ENCODE peak calls at places on chromosomes 16 and 17, in ten cellular contexts. X is nephron progenitor cell; N is activated CD4-positive, alpha-beta T cell treated with anti-CD3 and anti-CD28 coated beads, Interleukin-2, amount 50 U/mL, for 1 hour; Q is SJCRH30; L is dermis microvascular lymphatic vessel endothelial cell; F is anterior cingulate cortex; H is kidney glomerular epithelial cell; V is AG09319; B is PC-9; U is stimulated activated naive B cell treated with anti-CD40 and anti-IgM and Interleukin-4, amounts not matched to agents 10 μg/mL and 1 μg/mL and 100 μg/mL, for 72 hours. E is an unnamed sample.

GRCh38 chr17:1485748-1486376 is 6.6 kb downstream of the MYO1C start:
- DNase-seq in X (peak; percentile 46), N (peak; percentile 67), Q (peak; percentile 27), L (peak; percentile 65), F (no peak), H (no peak), V (no peak), B (peak; percentile 64), U (peak; percentile 63), E (no peak)

GRCh38 chr16:48276102-48276501 is 28.8 kb upstream of the ABCC11 start:
- DNase-seq in X (no peak), N (no peak), Q (no peak), L (peak; percentile 88), F (peak; percentile 24), H (no peak), V (no peak), B (no peak), U (no peak), E (no peak)

GRCh38 chr16:86507173-86508027 is 2.9 kb upstream of the FOXF1 start:
- DNase-seq in X (no peak), N (no peak), Q (no peak), L (no peak), F (no peak), H (no peak), V (no peak), B (no peak), U (no peak), E (no peak)

GRCh38 chr17:74639704-74640142 is 16.2 kb upstream of the CD300E start:
- DNase-seq in X (no peak), N (no peak), Q (no peak), L (no peak), F (no peak), H (no peak), V (no peak), B (no peak), U (no peak), E (no peak)

GRCh38 chr16:81716478-81717210 is 62.4 kb upstream of the PLCG2 start:
- DNase-seq in X (no peak), N (no peak), Q (no peak), L (no peak), F (no peak), H (no peak), V (no peak), B (no peak), U (peak; percentile 14), E (no peak)

GRCh38 chr17:10793256-10793655 is 10.6 kb downstream of the TMEM238L start:
- DNase-seq in X (no peak), N (no peak), Q (no peak), L (no peak), F (no peak), H (no peak), V (no peak), B (no peak), U (no peak), E (no peak)

GRCh38 chr17:62668091-62668804 is 40.8 kb downstream of the MRC2 start:
- DNase-seq in X (no peak), N (no peak), Q (no peak), L (no peak), F (no peak), H (no peak), V (peak; percentile 38), B (no peak), U (no peak), E (no peak)

GRCh38 chr16:63890072-63890471 is 1231.8 kb downstream of the CDH11 start:
- DNase-seq in X (no peak), N (no peak), Q (no peak), L (no peak), F (no peak), H (peak; percentile 38), V (no peak), B (no peak), U (no peak), E (no peak)

GRCh38 chr17:76641501-76641900 is 2.1 kb downstream of the ST6GALNAC1 start:
- DNase-seq in X (no peak), N (no peak), Q (no peak), L (no peak), F (no peak), H (peak; percentile 42), V (no peak), B (peak; percentile 47), U (no peak), E (no peak)

GRCh38 chr16:1458336-1458976 is 14.1 kb upstream of the CCDC154 start:
- DNase-seq in X (no peak), N (no peak), Q (no peak), L (no peak), F (no peak), H (no peak), V (no peak), B (no peak), U (peak; percentile 48), E (no peak)

GRCh38 chr17:44007346-44008204 is 3.2 kb downstream of the NAGS start:
- DNase-seq in X (no peak), N (no peak), Q (no peak), L (no peak), F (no peak), H (peak; percentile 8), V (no peak), B (no peak), U (no peak), E (no peak)

GRCh38 chr16:28274676-28275075 is 17.6 kb upstream of the SBK1 start:
- DNase-seq in X (no peak), N (no peak), Q (no peak), L (no peak), F (no peak), H (no peak), V (no peak), B (no peak), U (no peak), E (no peak)

GRCh38 chr17:1591474-1592090 is 29.0 kb upstream of the PITPNA start:
- DNase-seq in X (no peak), N (no peak), Q (no peak), L (no peak), F (no peak), H (no peak), V (no peak), B (no peak), U (no peak), E (no peak)

E was measured in brain pericyte.